ENCODE peak calls at places on chromosomes 4 and X, in nine cellular contexts. Y, Q, B, R, E, K, M, Z and D are unnamed samples.
A peak's percentile ranks its signal among the peaks of the same experiment; 100 is the strongest.

GRCh38 chrX:112085149-112085548 is 2.6 kb upstream of the TRPC5 start:
- DNase-seq in Y (no peak), Q (no peak), B (no peak), R (no peak), E (no peak), K (no peak), M (no peak), Z (no peak), D (no peak)

GRCh38 chr4:1473718-1474117 is 67.5 kb upstream of the NKX1-1 start:
- DNase-seq in Y (no peak), Q (no peak), B (no peak), R (no peak), E (peak; percentile 29), K (no peak), M (no peak), Z (no peak), D (no peak)

GRCh38 chr4:186724861-186725419 is 1.3 kb upstream of the FAT1 start:
- DNase-seq in Y (no peak), Q (no peak), B (peak; percentile 9), R (no peak), E (no peak), K (no peak), M (no peak), Z (peak; percentile 46), D (no peak)

GRCh38 chrX:1181131-1181530 is 31.3 kb downstream of the CRLF2 start:
- DNase-seq in Y (no peak), Q (no peak), B (no peak), R (no peak), E (no peak), K (no peak), M (no peak), Z (no peak), D (no peak)

GRCh38 chr4:165208322-165208652 is 926 bp downstream of the KLHL2 start:
- DNase-seq in Y (no peak), Q (no peak), B (no peak), R (no peak), E (no peak), K (no peak), M (no peak), Z (no peak), D (no peak)

GRCh38 chrX:78945186-78945912 is at the start of gene P2RY10:
- DNase-seq in Y (no peak), Q (peak; percentile 1), B (no peak), R (no peak), E (no peak), K (no peak), M (no peak), Z (no peak), D (no peak)

GRCh38 chr4:16667464-16667863 is 231.0 kb downstream of the LDB2 start:
- DNase-seq in Y (no peak), Q (no peak), B (no peak), R (no peak), E (no peak), K (no peak), M (no peak), Z (no peak), D (no peak)

GRCh38 chr4:68167166-68167565 is 37.5 kb upstream of the TMPRSS11F start:
- DNase-seq in Y (no peak), Q (no peak), B (no peak), R (no peak), E (no peak), K (no peak), M (no peak), Z (no peak), D (no peak)

GRCh38 chrX:103913356-103914020 is 48.9 kb upstream of the TMSB15B start:
- DNase-seq in Y (no peak), Q (no peak), B (no peak), R (no peak), E (peak; percentile 60), K (no peak), M (no peak), Z (no peak), D (no peak)

GRCh38 chr4:42671431-42672194 is 14.7 kb upstream of the ATP8A1 start:
- DNase-seq in Y (no peak), Q (no peak), B (no peak), R (no peak), E (no peak), K (no peak), M (no peak), Z (no peak), D (no peak)

GRCh38 chr4:141339966-141340365 is 119.3 kb downstream of the ZNF330 start:
- DNase-seq in Y (no peak), Q (no peak), B (no peak), R (no peak), E (no peak), K (no peak), M (no peak), Z (no peak), D (no peak)

GRCh38 chr4:146243141-146243882 is 29.0 kb downstream of the REELD1 start:
- DNase-seq in Y (no peak), Q (peak; percentile 13), B (peak; percentile 14), R (no peak), E (no peak), K (peak; percentile 42), M (peak; percentile 61), Z (no peak), D (no peak)

GRCh38 chr4:177667687-177668086 is 225.4 kb upstream of the AGA start:
- DNase-seq in Y (no peak), Q (no peak), B (no peak), R (no peak), E (no peak), K (no peak), M (no peak), Z (no peak), D (no peak)

GRCh38 chr4:152920768-152921167 is 15.4 kb upstream of the FHDC1 start:
- DNase-seq in Y (no peak), Q (no peak), B (no peak), R (no peak), E (no peak), K (no peak), M (no peak), Z (no peak), D (no peak)